ENCODE peak calls at places on chromosomes 2 and 18, in four cellular contexts. W, Y, Q and K are unnamed samples.

GRCh38 chr2:62410926-62411456 is 95.0 kb downstream of the TMEM17 start:
- DNase-seq in Y (no peak), W (no peak), Q (no peak), K (no peak)

GRCh38 chr2:45444991-45445390 is 166.1 kb downstream of the SRBD1 start:
- DNase-seq in W (no peak), Q (no peak), Y (no peak), K (no peak)

GRCh38 chr2:37784071-37784758 is 112.8 kb upstream of the CDC42EP3 start:
- DNase-seq in Y (no peak), Q (no peak), W (no peak), K (no peak)

GRCh38 chr18:2417861-2418610 is 153.3 kb downstream of the METTL4 start:
- DNase-seq in Y (no peak), Q (no peak), W (no peak), K (no peak)

GRCh38 chr2:223545406-223545805 is 56.8 kb downstream of the SCG2 start:
- DNase-seq in W (no peak), Q (no peak), Y (no peak), K (no peak)

GRCh38 chr2:190763901-190764514 is 115.1 kb downstream of the NAB1 start:
- DNase-seq in Q (no peak), Y (no peak), W (no peak), K (peak; percentile 17)

GRCh38 chr2:176854878-176855277 is 357.7 kb upstream of the HNRNPA3 start:
- DNase-seq in Q (no peak), W (no peak), Y (no peak), K (no peak)

GRCh38 chr2:204261776-204262175 is 283.5 kb upstream of the PARD3B start:
- DNase-seq in W (no peak), Q (no peak), Y (no peak), K (no peak)

GRCh38 chr18:7980661-7981060 is 413.5 kb downstream of the PTPRM start:
- DNase-seq in Y (no peak), Q (no peak), W (no peak), K (no peak)

GRCh38 chr2:109129921-109130725 is 1.1 kb downstream of the SH3RF3 start:
- DNase-seq in W (peak; percentile 33), Q (no peak), Y (no peak), K (no peak)

GRCh38 chr2:169131587-169132512 is 62.5 kb downstream of the DHRS9 start:
- DNase-seq in Y (no peak), Q (peak; percentile 40), W (peak; percentile 57), K (peak; percentile 76)

GRCh38 chr2:72689579-72690170 is 136.2 kb downstream of the EXOC6B start:
- DNase-seq in Y (no peak), W (no peak), Q (no peak), K (no peak)

GRCh38 chr2:126986788-126987187 is 88.1 kb downstream of the TEX51 start:
- DNase-seq in W (no peak), Q (no peak), Y (no peak), K (no peak)

GRCh38 chr2:166404831-166405568 is 29.3 kb upstream of the SCN9A start:
- DNase-seq in Y (no peak), W (peak; percentile 16), Q (no peak), K (no peak)

GRCh38 chr2:152920846-152921245 is 202.4 kb downstream of the ARL6IP6 start:
- DNase-seq in Y (no peak), W (no peak), Q (no peak), K (no peak)

GRCh38 chr2:26978061-26978596 is 7.7 kb downstream of the MAPRE3 start:
- DNase-seq in W (peak; percentile 33), Y (no peak), Q (no peak), K (peak; percentile 75)

GRCh38 chr2:221422516-221423211 is 149.4 kb downstream of the EPHA4 start:
- DNase-seq in Q (no peak), W (no peak), Y (no peak), K (no peak)

GRCh38 chr2:10810175-10811161 is 2.1 kb downstream of the PDIA6 start:
- DNase-seq in Q (no peak), W (no peak), Y (no peak), K (no peak)

GRCh38 chr2:177573120-177573519 is 180.5 kb downstream of the AGPS start:
- DNase-seq in W (no peak), Q (no peak), Y (no peak), K (no peak)

GRCh38 chr18:11981633-11982366 is 493 bp downstream of the IMPA2 start:
- DNase-seq in Q (peak; percentile 92), W (peak; percentile 11), Y (peak; percentile 62), K (no peak)

DNA sequence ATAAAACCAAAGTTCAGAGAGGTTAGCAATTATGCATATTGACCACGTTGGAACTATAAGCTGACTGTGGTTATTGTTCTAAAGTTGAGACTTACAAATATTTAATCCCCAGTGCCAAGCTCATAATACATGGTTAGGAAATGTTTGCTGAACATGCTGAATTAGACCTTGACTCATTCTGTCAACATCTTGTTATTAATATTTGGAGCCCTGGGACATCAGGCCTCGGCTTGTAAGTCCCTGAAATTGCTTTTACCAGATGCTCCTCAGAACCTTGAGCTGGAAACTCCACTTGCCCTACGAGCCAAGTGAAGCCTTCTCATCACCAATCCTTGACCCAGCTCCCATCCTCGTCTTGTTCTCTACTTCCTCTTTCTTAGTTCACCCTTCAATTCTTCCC is 21.2 kb downstream of the DYNAP start:
- DNase-seq in W (no peak), Q (no peak), Y (no peak), K (no peak)
- TF ChIP-seq ELF4 in W (no peak), Q (no peak), Y (no peak), K (no peak)

GRCh38 chr2:170596576-170596975 is 118.6 kb upstream of the SP5 start:
- DNase-seq in W (no peak), Y (no peak), Q (no peak), K (no peak)
- TF ChIP-seq ELF4 in W (no peak), Y (no peak), Q (no peak), K (no peak)

GRCh38 chr2:11996618-11997017 is 250.2 kb downstream of the LPIN1 start:
- DNase-seq in Y (no peak), W (no peak), Q (no peak), K (no peak)

GRCh38 chr2:11998626-11999378 is 252.4 kb downstream of the LPIN1 start:
- DNase-seq in Q (no peak), W (no peak), Y (no peak), K (no peak)

GRCh38 chr2:11995381-11995947 is 249.0 kb downstream of the LPIN1 start:
- DNase-seq in Y (no peak), Q (no peak), W (no peak), K (no peak)

GRCh38 chr2:11998218-11998617 is 251.8 kb downstream of the LPIN1 start:
- DNase-seq in Y (no peak), Q (no peak), W (no peak), K (no peak)

DNA sequence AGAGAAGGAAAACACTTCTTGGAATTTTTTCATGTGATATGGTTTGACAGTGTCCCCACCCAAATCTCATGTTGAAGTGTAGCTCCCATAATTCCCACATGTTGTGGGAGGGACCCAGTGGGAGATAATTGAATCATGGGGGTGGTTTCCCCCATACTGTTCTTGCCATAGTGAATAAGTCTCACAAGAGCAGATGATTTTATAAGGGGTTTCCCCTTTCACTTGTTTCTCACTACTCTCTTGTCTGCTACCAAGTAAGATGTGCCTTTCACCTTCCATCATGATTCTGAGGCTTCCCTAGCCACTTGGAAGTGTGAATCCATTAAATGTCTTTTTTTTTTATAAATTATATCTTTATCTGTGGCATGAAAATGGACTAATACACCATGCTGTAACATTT is 250.7 kb downstream of the LPIN1 start:
- DNase-seq in Q (no peak), W (no peak), Y (no peak), K (no peak)
- TF ChIP-seq ELF4 in Q (no peak), W (no peak), Y (no peak), K (no peak)

DNA sequence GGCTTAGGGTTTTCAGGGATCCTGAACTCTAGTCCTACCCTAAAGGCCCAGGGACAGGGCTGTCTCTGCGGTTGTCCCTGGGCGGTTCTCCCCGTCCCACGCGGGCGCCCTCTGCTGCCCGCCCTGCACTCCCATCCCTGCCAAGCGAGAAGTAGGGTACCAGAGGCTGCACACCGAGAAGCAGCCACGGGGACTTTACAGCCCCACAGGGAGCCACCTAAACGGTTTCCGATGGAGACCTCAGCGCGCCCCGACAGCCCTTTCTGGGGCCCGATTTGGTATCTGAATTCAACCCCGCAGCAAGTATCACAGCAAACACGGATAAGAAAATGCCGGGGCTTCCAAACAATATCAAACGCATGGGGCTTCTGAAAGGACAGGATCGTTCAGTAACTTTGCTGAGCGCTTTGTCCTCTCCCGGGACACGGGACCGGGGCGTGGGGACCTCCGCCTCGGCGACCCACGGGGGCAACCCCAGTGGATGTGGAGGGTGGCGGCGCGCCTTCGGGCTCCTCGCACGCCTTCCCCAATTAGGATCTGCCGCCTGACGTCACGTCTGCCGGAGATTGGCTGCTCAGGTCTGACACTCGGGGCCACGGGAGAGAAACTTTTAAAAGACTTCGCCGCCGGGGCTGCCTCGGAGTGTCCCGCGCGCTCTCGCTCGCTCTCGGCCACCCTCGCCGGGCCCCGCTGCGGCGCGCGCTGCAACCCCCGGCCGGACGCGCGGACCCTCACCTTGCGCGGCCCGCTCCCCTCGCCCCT is at the start of gene LTBP1:
- DNase-seq in Q (peak; percentile 42), W (peak; percentile 79), Y (peak; percentile 66), K (peak; percentile 74)
- TF ChIP-seq ELF4 in Q (no peak), W (no peak), Y (no peak), K (no peak)

DNA sequence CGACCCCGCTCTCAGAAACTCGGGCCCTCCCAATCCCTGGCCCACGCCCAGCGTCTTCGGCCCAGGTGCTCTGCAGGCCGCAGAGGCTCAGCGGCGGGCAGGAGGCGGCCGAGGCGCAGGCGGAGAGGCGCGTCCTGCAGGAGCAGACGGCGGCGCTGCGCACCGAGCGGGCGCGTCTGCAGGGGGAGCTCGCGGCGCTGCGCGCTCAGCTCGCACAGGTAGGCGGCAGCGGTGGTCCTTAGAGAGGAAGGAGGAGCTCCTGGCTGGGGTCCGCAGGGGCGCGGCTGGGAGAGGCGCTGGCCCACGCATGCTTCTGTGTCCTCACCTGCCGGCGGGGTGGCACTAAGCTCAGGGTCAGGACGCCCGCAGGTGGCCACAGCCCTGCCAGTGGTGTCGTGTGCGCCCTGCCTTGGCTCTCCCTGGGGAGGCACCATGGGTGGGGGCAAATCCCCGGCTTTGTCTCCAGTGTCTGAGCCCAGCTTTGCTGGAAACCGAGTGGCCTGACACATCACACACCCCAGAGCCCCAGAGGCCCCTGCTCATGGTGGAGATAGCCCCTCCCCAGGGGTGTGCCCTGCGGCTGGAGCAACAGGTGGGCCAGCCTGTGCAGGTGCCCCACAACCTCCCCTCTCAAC is 14.9 kb upstream of the SNED1 start:
- DNase-seq in Q (no peak), W (peak; percentile 72), Y (peak; percentile 84), K (peak; percentile 54)
- TF ChIP-seq ELF4 in Q (no peak), W (no peak), Y (no peak), K (no peak)

DNA sequence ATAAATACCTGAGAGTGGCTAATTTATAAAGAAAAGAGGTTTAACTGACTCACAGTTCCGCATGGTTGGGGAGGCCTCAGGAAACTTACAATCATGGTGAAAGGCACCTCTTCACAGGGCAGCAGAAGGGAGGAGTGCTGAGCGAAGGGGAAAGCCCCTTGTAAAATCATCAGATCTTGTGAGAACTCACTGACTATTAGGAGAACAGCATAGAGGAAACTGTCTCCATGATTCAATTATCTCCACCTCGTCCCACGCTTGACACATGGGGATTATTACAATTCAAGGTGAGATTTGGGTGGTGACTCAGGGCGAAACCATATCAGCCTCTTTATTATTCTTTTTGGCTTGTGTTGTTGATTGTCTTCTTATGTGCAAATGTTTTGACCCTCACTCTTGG is 76.2 kb downstream of the WDR7 start:
- DNase-seq in W (no peak), Y (no peak), Q (no peak), K (no peak)
- TF ChIP-seq ELF4 in W (no peak), Y (no peak), Q (no peak), K (no peak)